ENCODE peak calls at places on chromosome 19, in four cellular contexts. One of them, this sample, is unnamed.

GRCh38 chr19:45484273-45484945 is 12.4 kb downstream of the RTN2 start:
- DNase-seq in stimulated activated CD8-positive, alpha-beta memory T cell treated with anti-CD3 and anti-CD28 coated beads, Interleukin-15, amount 100 ng/mL, for 1 hour: no peak
- DNase-seq in activated naive CD8-positive, alpha-beta T cell treated with anti-CD3 and anti-CD28 coated beads for 36 hours: no peak
- DNase-seq in GM19239: no peak
- DNase-seq in this sample: no peak

GRCh38 chr19:35885909-35886308 is 14.4 kb downstream of the NFKBID start:
- DNase-seq in stimulated activated CD8-positive, alpha-beta memory T cell treated with anti-CD3 and anti-CD28 coated beads, Interleukin-15, amount 100 ng/mL, for 1 hour: no peak
- DNase-seq in activated naive CD8-positive, alpha-beta T cell treated with anti-CD3 and anti-CD28 coated beads for 36 hours: no peak
- DNase-seq in GM19239: no peak
- DNase-seq in this sample: no peak

GRCh38 chr19:49155005-49155826 is at the start of gene HRC:
- DNase-seq in stimulated activated CD8-positive, alpha-beta memory T cell treated with anti-CD3 and anti-CD28 coated beads, Interleukin-15, amount 100 ng/mL, for 1 hour: no peak
- DNase-seq in activated naive CD8-positive, alpha-beta T cell treated with anti-CD3 and anti-CD28 coated beads for 36 hours: no peak
- DNase-seq in GM19239: no peak
- DNase-seq in this sample: no peak

GRCh38 chr19:18223860-18224524 is 2.2 kb downstream of the PDE4C start:
- DNase-seq in stimulated activated CD8-positive, alpha-beta memory T cell treated with anti-CD3 and anti-CD28 coated beads, Interleukin-15, amount 100 ng/mL, for 1 hour: no peak
- DNase-seq in activated naive CD8-positive, alpha-beta T cell treated with anti-CD3 and anti-CD28 coated beads for 36 hours: peak
- DNase-seq in GM19239: peak
- DNase-seq in this sample: peak

GRCh38 chr19:15536350-15536749 is 28.0 kb downstream of the CYP4F22 start:
- DNase-seq in stimulated activated CD8-positive, alpha-beta memory T cell treated with anti-CD3 and anti-CD28 coated beads, Interleukin-15, amount 100 ng/mL, for 1 hour: no peak
- DNase-seq in activated naive CD8-positive, alpha-beta T cell treated with anti-CD3 and anti-CD28 coated beads for 36 hours: no peak
- DNase-seq in GM19239: no peak
- DNase-seq in this sample: no peak

GRCh38 chr19:1742989-1743696 is 10.2 kb upstream of the ONECUT3 start:
- DNase-seq in stimulated activated CD8-positive, alpha-beta memory T cell treated with anti-CD3 and anti-CD28 coated beads, Interleukin-15, amount 100 ng/mL, for 1 hour: no peak
- DNase-seq in activated naive CD8-positive, alpha-beta T cell treated with anti-CD3 and anti-CD28 coated beads for 36 hours: no peak
- DNase-seq in GM19239: no peak
- DNase-seq in this sample: no peak

GRCh38 chr19:16116067-16116466 is 4.4 kb downstream of the RAB8A start:
- DNase-seq in stimulated activated CD8-positive, alpha-beta memory T cell treated with anti-CD3 and anti-CD28 coated beads, Interleukin-15, amount 100 ng/mL, for 1 hour: no peak
- DNase-seq in activated naive CD8-positive, alpha-beta T cell treated with anti-CD3 and anti-CD28 coated beads for 36 hours: no peak
- DNase-seq in GM19239: no peak
- DNase-seq in this sample: no peak

GRCh38 chr19:54178581-54179261 is 5.8 kb upstream of the TMC4 start:
- DNase-seq in stimulated activated CD8-positive, alpha-beta memory T cell treated with anti-CD3 and anti-CD28 coated beads, Interleukin-15, amount 100 ng/mL, for 1 hour: no peak
- DNase-seq in activated naive CD8-positive, alpha-beta T cell treated with anti-CD3 and anti-CD28 coated beads for 36 hours: peak
- DNase-seq in GM19239: no peak
- DNase-seq in this sample: no peak

GRCh38 chr19:41555752-41556151 is 20.2 kb upstream of the CEACAM21 start:
- DNase-seq in stimulated activated CD8-positive, alpha-beta memory T cell treated with anti-CD3 and anti-CD28 coated beads, Interleukin-15, amount 100 ng/mL, for 1 hour: no peak
- DNase-seq in activated naive CD8-positive, alpha-beta T cell treated with anti-CD3 and anti-CD28 coated beads for 36 hours: no peak
- DNase-seq in GM19239: no peak
- DNase-seq in this sample: no peak

GRCh38 chr19:38401148-38401547 is 1.7 kb upstream of the FAM98C start:
- DNase-seq in stimulated activated CD8-positive, alpha-beta memory T cell treated with anti-CD3 and anti-CD28 coated beads, Interleukin-15, amount 100 ng/mL, for 1 hour: no peak
- DNase-seq in activated naive CD8-positive, alpha-beta T cell treated with anti-CD3 and anti-CD28 coated beads for 36 hours: no peak
- DNase-seq in GM19239: no peak
- DNase-seq in this sample: no peak

GRCh38 chr19:50607874-50608785 is 31.6 kb downstream of the SYT3 start:
- DNase-seq in stimulated activated CD8-positive, alpha-beta memory T cell treated with anti-CD3 and anti-CD28 coated beads, Interleukin-15, amount 100 ng/mL, for 1 hour: peak
- DNase-seq in activated naive CD8-positive, alpha-beta T cell treated with anti-CD3 and anti-CD28 coated beads for 36 hours: peak
- DNase-seq in GM19239: peak
- DNase-seq in this sample: peak

GRCh38 chr19:49338691-49339363 is 3.6 kb downstream of the CD37 start:
- DNase-seq in stimulated activated CD8-positive, alpha-beta memory T cell treated with anti-CD3 and anti-CD28 coated beads, Interleukin-15, amount 100 ng/mL, for 1 hour: no peak
- DNase-seq in activated naive CD8-positive, alpha-beta T cell treated with anti-CD3 and anti-CD28 coated beads for 36 hours: peak
- DNase-seq in GM19239: no peak
- DNase-seq in this sample: no peak

GRCh38 chr19:29588095-29588494 is 18.0 kb upstream of the POP4 start:
- DNase-seq in stimulated activated CD8-positive, alpha-beta memory T cell treated with anti-CD3 and anti-CD28 coated beads, Interleukin-15, amount 100 ng/mL, for 1 hour: no peak
- DNase-seq in activated naive CD8-positive, alpha-beta T cell treated with anti-CD3 and anti-CD28 coated beads for 36 hours: no peak
- DNase-seq in GM19239: no peak
- DNase-seq in this sample: no peak

GRCh38 chr19:16945364-16945714 is 56.5 kb downstream of the F2RL3 start:
- DNase-seq in stimulated activated CD8-positive, alpha-beta memory T cell treated with anti-CD3 and anti-CD28 coated beads, Interleukin-15, amount 100 ng/mL, for 1 hour: no peak
- DNase-seq in activated naive CD8-positive, alpha-beta T cell treated with anti-CD3 and anti-CD28 coated beads for 36 hours: no peak
- DNase-seq in GM19239: no peak
- DNase-seq in this sample: no peak

GRCh38 chr19:33715462-33715861 is 81.2 kb upstream of the KCTD15 start:
- DNase-seq in stimulated activated CD8-positive, alpha-beta memory T cell treated with anti-CD3 and anti-CD28 coated beads, Interleukin-15, amount 100 ng/mL, for 1 hour: no peak
- DNase-seq in activated naive CD8-positive, alpha-beta T cell treated with anti-CD3 and anti-CD28 coated beads for 36 hours: no peak
- DNase-seq in GM19239: no peak
- DNase-seq in this sample: no peak

GRCh38 chr19:13834308-13834790 is 39.1 kb downstream of the ZSWIM4 start:
- DNase-seq in stimulated activated CD8-positive, alpha-beta memory T cell treated with anti-CD3 and anti-CD28 coated beads, Interleukin-15, amount 100 ng/mL, for 1 hour: no peak
- DNase-seq in activated naive CD8-positive, alpha-beta T cell treated with anti-CD3 and anti-CD28 coated beads for 36 hours: no peak
- DNase-seq in GM19239: no peak
- DNase-seq in this sample: no peak

GRCh38 chr19:5539431-5539833 is 28.3 kb downstream of the TINCR start:
- DNase-seq in stimulated activated CD8-positive, alpha-beta memory T cell treated with anti-CD3 and anti-CD28 coated beads, Interleukin-15, amount 100 ng/mL, for 1 hour: no peak
- DNase-seq in activated naive CD8-positive, alpha-beta T cell treated with anti-CD3 and anti-CD28 coated beads for 36 hours: no peak
- DNase-seq in GM19239: no peak
- DNase-seq in this sample: no peak

GRCh38 chr19:40594251-40594650 is 6.9 kb upstream of the LTBP4 start:
- DNase-seq in stimulated activated CD8-positive, alpha-beta memory T cell treated with anti-CD3 and anti-CD28 coated beads, Interleukin-15, amount 100 ng/mL, for 1 hour: no peak
- DNase-seq in activated naive CD8-positive, alpha-beta T cell treated with anti-CD3 and anti-CD28 coated beads for 36 hours: no peak
- DNase-seq in GM19239: no peak
- DNase-seq in this sample: no peak

GRCh38 chr19:36488118-36488815 is 1.1 kb downstream of the ZNF566 start:
- DNase-seq in stimulated activated CD8-positive, alpha-beta memory T cell treated with anti-CD3 and anti-CD28 coated beads, Interleukin-15, amount 100 ng/mL, for 1 hour: no peak
- DNase-seq in activated naive CD8-positive, alpha-beta T cell treated with anti-CD3 and anti-CD28 coated beads for 36 hours: no peak
- DNase-seq in GM19239: no peak
- DNase-seq in this sample: no peak

GRCh38 chr19:17125052-17125727 is 49.6 kb downstream of the MYO9B start:
- DNase-seq in stimulated activated CD8-positive, alpha-beta memory T cell treated with anti-CD3 and anti-CD28 coated beads, Interleukin-15, amount 100 ng/mL, for 1 hour: no peak
- DNase-seq in activated naive CD8-positive, alpha-beta T cell treated with anti-CD3 and anti-CD28 coated beads for 36 hours: no peak
- DNase-seq in GM19239: peak
- DNase-seq in this sample: no peak

GRCh38 chr19:45305421-45305820 is 17.3 kb downstream of the CKM start:
- DNase-seq in stimulated activated CD8-positive, alpha-beta memory T cell treated with anti-CD3 and anti-CD28 coated beads, Interleukin-15, amount 100 ng/mL, for 1 hour: no peak
- DNase-seq in activated naive CD8-positive, alpha-beta T cell treated with anti-CD3 and anti-CD28 coated beads for 36 hours: no peak
- DNase-seq in GM19239: no peak
- DNase-seq in this sample: no peak